ENCODE peak calls at places on chromosomes 7 and 10, in six cellular contexts. V is nephron progenitor cell; W is central memory CD4-positive, alpha-beta T cell; K is GM19239; A is G401; I is hippocampal formation. O is an unnamed sample.

GRCh38 chr7:86629-87028 is 105.7 kb upstream of the FAM20C start:
- DNase-seq in V (no peak), W (no peak), K (no peak), A (no peak), I (no peak), O (no peak)

GRCh38 chr10:113305871-113306270 is 247.0 kb upstream of the HABP2 start:
- DNase-seq in V (no peak), W (no peak), K (no peak), A (no peak), I (no peak), O (no peak)

GRCh38 chr7:94492601-94493000 is 17.0 kb upstream of the CASD1 start:
- DNase-seq in V (no peak), W (no peak), K (peak), A (no peak), I (no peak), O (no peak)

GRCh38 chr10:3874988-3875841 is 90.2 kb upstream of the KLF6 start:
- DNase-seq in V (no peak), W (peak), K (peak), A (no peak), I (no peak), O (no peak)

GRCh38 chr7:55538538-55538937 is 33.8 kb downstream of the VOPP1 start:
- DNase-seq in V (no peak), W (no peak), K (no peak), A (no peak), I (no peak), O (no peak)

GRCh38 chr10:97659589-97659988 is 19.1 kb downstream of the PI4K2A start:
- DNase-seq in V (no peak), W (no peak), K (no peak), A (no peak), I (no peak), O (no peak)

GRCh38 chr10:61752111-61753011 is 89.6 kb downstream of the CABCOCO1 start:
- DNase-seq in V (no peak), W (no peak), K (no peak), A (no peak), I (no peak), O (no peak)

GRCh38 chr7:33393770-33394169 is 264.4 kb downstream of the BBS9 start:
- DNase-seq in V (no peak), W (no peak), K (no peak), A (no peak), I (no peak), O (no peak)

GRCh38 chr7:112505495-112505894 is 24.7 kb downstream of the LSMEM1 start:
- DNase-seq in V (no peak), W (no peak), K (no peak), A (no peak), I (no peak), O (no peak)

GRCh38 chr7:781936-782529 is 50.2 kb upstream of the SUN1 start:
- DNase-seq in V (no peak), W (no peak), K (no peak), A (no peak), I (no peak), O (no peak)

GRCh38 chr10:71762324-71762723 is 11.0 kb downstream of the VSIR start:
- DNase-seq in V (no peak), W (no peak), K (no peak), A (no peak), I (no peak), O (no peak)

GRCh38 chr7:1349351-1349761 is 109.9 kb downstream of the MICALL2 start:
- DNase-seq in V (no peak), W (no peak), K (no peak), A (no peak), I (no peak), O (no peak)

GRCh38 chr10:16894834-16895233 is 77.6 kb upstream of the RSU1 start:
- DNase-seq in V (no peak), W (no peak), K (no peak), A (no peak), I (no peak), O (no peak)

GRCh38 chr7:148684289-148684688 is 14.4 kb upstream of the CUL1 start:
- DNase-seq in V (no peak), W (no peak), K (no peak), A (no peak), I (no peak), O (no peak)

GRCh38 chr7:157411580-157411979 is 74.8 kb downstream of the DNAJB6 start:
- DNase-seq in V (no peak), W (peak), K (no peak), A (no peak), I (no peak), O (peak)

GRCh38 chr7:24498439-24498838 is 74.8 kb upstream of the PALS2 start:
- DNase-seq in V (no peak), W (no peak), K (no peak), A (no peak), I (no peak), O (no peak)

GRCh38 chr7:133846203-133846945 is 280.8 kb upstream of the LRGUK start:
- DNase-seq in V (no peak), W (no peak), K (no peak), A (no peak), I (no peak), O (no peak)

GRCh38 chr10:103890194-103890658 is 27.8 kb downstream of the STN1 start:
- DNase-seq in V (no peak), W (no peak), K (no peak), A (no peak), I (no peak), O (peak)